ENCODE peak calls at places on chromosomes 12 and 14, in ten cellular contexts. D, H, C, I, R, W, A, J, Y and P are unnamed samples.

GRCh38 chr14:23306412-23307145 is at the start of gene BCL2L2:
- DNase-seq in D (peak), H (peak), C (peak), I (peak), R (peak), W (peak), A (peak), J (peak), Y (no peak), P (peak)

GRCh38 chr12:31324845-31325523 is 966 bp downstream of the SINHCAF start:
- DNase-seq in D (peak), H (peak), C (peak), I (peak), R (no peak), W (peak), A (peak), J (peak), Y (peak), P (peak)

GRCh38 chr14:54698501-54698900 is 131.6 kb downstream of the SAMD4A start:
- DNase-seq in D (no peak), H (no peak), C (no peak), I (no peak), R (no peak), W (no peak), A (no peak), J (no peak), Y (no peak), P (no peak)

GRCh38 chr14:73786942-73787759 is 64.5 kb upstream of the PTGR2 start:
- DNase-seq in D (peak), H (no peak), C (peak), I (peak), R (no peak), W (peak), A (no peak), J (peak), Y (peak), P (peak)

GRCh38 chr12:116382456-116382902 is 105.0 kb upstream of the MED13L start:
- DNase-seq in D (no peak), H (no peak), C (no peak), I (no peak), R (no peak), W (no peak), A (peak), J (no peak), Y (no peak), P (peak)

GRCh38 chr12:118126119-118126757 is 9.7 kb upstream of the PEBP1 start:
- DNase-seq in D (peak), H (no peak), C (no peak), I (no peak), R (no peak), W (no peak), A (no peak), J (no peak), Y (no peak), P (no peak)

GRCh38 chr14:56210570-56210969 is 92.4 kb downstream of the PELI2 start:
- DNase-seq in D (no peak), H (no peak), C (no peak), I (no peak), R (no peak), W (no peak), A (no peak), J (no peak), Y (no peak), P (no peak)

GRCh38 chr14:78367355-78367754 is 197.2 kb downstream of the NRXN3 start:
- DNase-seq in D (no peak), H (no peak), C (no peak), I (no peak), R (no peak), W (no peak), A (no peak), J (no peak), Y (no peak), P (no peak)

GRCh38 chr12:106907411-106907810 is 48.3 kb upstream of the TMEM263 start:
- DNase-seq in D (no peak), H (no peak), C (no peak), I (no peak), R (no peak), W (no peak), A (no peak), J (no peak), Y (no peak), P (no peak)

GRCh38 chr12:50112456-50113218 is 601 bp downstream of the COX14 start:
- DNase-seq in D (no peak), H (no peak), C (peak), I (no peak), R (no peak), W (no peak), A (no peak), J (no peak), Y (no peak), P (no peak)

GRCh38 chr12:53045646-53046045 is 4.2 kb upstream of the TNS2 start:
- DNase-seq in D (no peak), H (no peak), C (no peak), I (peak), R (no peak), W (peak), A (no peak), J (no peak), Y (no peak), P (no peak)